ENCODE peak calls at places on chromosomes 12 and 14, in five cellular contexts. S, O, U, W and J are unnamed samples.
A peak's percentile ranks its signal among the peaks of the same experiment; 100 is the strongest.

GRCh38 chr12:24444634-24445033 is 495.2 kb upstream of the SOX5 start:
- DNase-seq in W (no peak), U (no peak), S (no peak), O (no peak), J (no peak)

GRCh38 chr12:104686196-104686595 is 229.4 kb downstream of the CHST11 start:
- DNase-seq in W (no peak), O (peak; percentile 68), U (no peak), S (no peak), J (no peak)

GRCh38 chr14:50060871-50061663 is 55.3 kb downstream of the VCPKMT start:
- DNase-seq in S (peak; percentile 76), W (no peak), U (peak; percentile 50), O (peak; percentile 94), J (no peak)

GRCh38 chr12:52634266-52635056 is 16.1 kb upstream of the KRT73 start:
- DNase-seq in W (no peak), S (peak; percentile 24), U (peak; percentile 89), O (no peak), J (no peak)

GRCh38 chr12:6620137-6620884 is 13.1 kb upstream of the CHD4 start:
- DNase-seq in U (peak; percentile 71), O (peak; percentile 82), W (peak; percentile 92), S (peak; percentile 98), J (no peak)

GRCh38 chr12:47767197-47767724 is 5.8 kb upstream of the SLC48A1 start:
- DNase-seq in S (peak; percentile 94), U (no peak), W (peak; percentile 48), O (peak; percentile 58), J (peak; percentile 81)

GRCh38 chr12:107429006-107429698 is 256.4 kb upstream of the PWP1 start:
- DNase-seq in U (no peak), O (no peak), S (peak; percentile 63), W (no peak), J (peak; percentile 92)

GRCh38 chr14:70655110-70655826 is 13.6 kb downstream of the TTC9 start:
- DNase-seq in S (peak; percentile 68), W (no peak), O (no peak), U (no peak), J (peak; percentile 60)

GRCh38 chr14:57464013-57464730 is 29.5 kb downstream of the CCDC198 start:
- DNase-seq in O (no peak), U (no peak), W (no peak), S (no peak), J (no peak)

GRCh38 chr12:115132145-115132544 is 448.2 kb upstream of the TBX3 start:
- DNase-seq in S (no peak), O (peak; percentile 62), U (no peak), W (no peak), J (no peak)

GRCh38 chr12:120264086-120264485 is 1.4 kb downstream of the PXN start:
- DNase-seq in S (no peak), O (peak; percentile 58), U (peak; percentile 34), W (no peak), J (no peak)

GRCh38 chr14:101843665-101844064 is 82.2 kb downstream of the PPP2R5C start:
- DNase-seq in U (no peak), W (no peak), O (no peak), S (no peak), J (no peak)

GRCh38 chr14:92924247-92924646 is 1.3 kb downstream of the CHGA start:
- DNase-seq in U (peak; percentile 51), W (no peak), O (no peak), S (no peak), J (no peak)

GRCh38 chr12:6613776-6614512 is 6.8 kb upstream of the CHD4 start:
- DNase-seq in U (peak; percentile 96), S (peak; percentile 99), W (peak; percentile 96), O (peak; percentile 97), J (peak; percentile 90)

GRCh38 chr12:108335349-108336119 is 3.6 kb downstream of the CMKLR1 start:
- DNase-seq in S (no peak), W (no peak), O (no peak), U (no peak), J (no peak)

GRCh38 chr12:89064780-89065179 is 287.5 kb downstream of the DUSP6 start:
- DNase-seq in W (no peak), O (peak; percentile 93), U (no peak), S (no peak), J (no peak)

GRCh38 chr12:108634225-108634795 is 616 bp upstream of the SELPLG start:
- DNase-seq in W (no peak), S (peak; percentile 70), O (no peak), U (no peak), J (no peak)

GRCh38 chr12:83827193-83827592 is 1085.4 kb downstream of the SLC6A15 start:
- DNase-seq in S (no peak), W (no peak), O (no peak), U (no peak), J (no peak)

GRCh38 chr12:578743-579449 is 84.3 kb downstream of the NINJ2 start:
- DNase-seq in S (peak; percentile 63), W (no peak), U (no peak), O (no peak), J (no peak)

GRCh38 chr14:100093322-100093721 is 28.1 kb downstream of the EVL start:
- DNase-seq in W (no peak), S (no peak), O (no peak), U (no peak), J (peak; percentile 55)

GRCh38 chr14:96748371-96748770 is 48.8 kb upstream of the VRK1 start:
- DNase-seq in S (no peak), O (no peak), U (peak; percentile 24), W (no peak), J (peak; percentile 58)

GRCh38 chr14:61615743-61616523 is 79.4 kb upstream of the HIF1A start:
- DNase-seq in S (no peak), W (no peak), O (no peak), U (no peak), J (no peak)

GRCh38 chr14:92789457-92790089 is 4.5 kb upstream of the GOLGA5 start:
- DNase-seq in S (no peak), U (no peak), W (no peak), O (peak; percentile 39), J (no peak)

GRCh38 chr12:65948320-65949008 is 124.2 kb downstream of the HMGA2 start:
- DNase-seq in O (peak; percentile 95), S (no peak), W (peak; percentile 33), U (peak; percentile 66), J (no peak)

GRCh38 chr14:75784314-75784686 is 123.3 kb downstream of the TTLL5 start:
- DNase-seq in U (no peak), W (no peak), O (no peak), S (no peak), J (no peak)

GRCh38 chr14:96156804-96157760 is 47.6 kb upstream of the BDKRB2 start:
- DNase-seq in O (no peak), W (no peak), S (peak; percentile 19), U (no peak), J (peak; percentile 34)

GRCh38 chr14:100531591-100532121 is 55.6 kb downstream of the BEGAIN start:
- DNase-seq in W (no peak), O (no peak), S (no peak), U (no peak), J (no peak)

GRCh38 chr12:41073633-41074576 is 114.2 kb upstream of the PDZRN4 start:
- DNase-seq in S (no peak), O (no peak), U (no peak), W (no peak), J (no peak)

GRCh38 chr14:50560929-50561280 is 960 bp downstream of the ATL1 start:
- DNase-seq in O (peak; percentile 89), U (peak; percentile 77), W (peak; percentile 79), S (peak; percentile 65), J (peak; percentile 21)

GRCh38 chr12:64752833-64753238 is 6.4 kb downstream of the GNS start:
- DNase-seq in O (no peak), U (no peak), W (no peak), S (no peak), J (peak; percentile 71)

GRCh38 chr12:106902053-106902452 is 53.7 kb upstream of the TMEM263 start:
- DNase-seq in S (peak; percentile 39), W (no peak), O (no peak), U (no peak), J (no peak)

GRCh38 chr12:58528266-58528665 is 392.0 kb downstream of the LRIG3 start:
- DNase-seq in W (no peak), O (no peak), S (no peak), U (no peak), J (no peak)

GRCh38 chr14:103127356-103127755 is 4.1 kb downstream of the TNFAIP2 start:
- DNase-seq in U (no peak), S (no peak), O (no peak), W (no peak), J (no peak)

GRCh38 chr14:103129301-103130016 is 6.2 kb downstream of the TNFAIP2 start:
- DNase-seq in W (no peak), O (no peak), S (no peak), U (no peak), J (no peak)

GRCh38 chr14:103128631-103129300 is 5.5 kb downstream of the TNFAIP2 start:
- DNase-seq in S (no peak), U (no peak), W (no peak), O (no peak), J (no peak)

GRCh38 chr14:103126873-103127304 is 3.6 kb downstream of the TNFAIP2 start:
- DNase-seq in U (no peak), S (peak; percentile 92), W (peak; percentile 95), O (peak; percentile 46), J (peak; percentile 79)

GRCh38 chr14:103127861-103128598 is 4.8 kb downstream of the TNFAIP2 start:
- DNase-seq in S (no peak), W (no peak), O (no peak), U (no peak), J (no peak)
- H3K4me1 ChIP-seq in S (no peaks in the 10 kb centered on the region), W (peaks cover 6% of the 10 kb centered on the region), O (no peaks in the 10 kb centered on the region), U (peaks cover 41% of the 10 kb centered on the region), J (no peaks in the 10 kb centered on the region)

GRCh38 chr14:55117816-55118441 is 11.1 kb upstream of the LGALS3 start:
- DNase-seq in W (no peak), S (no peak), U (no peak), O (peak; percentile 36), J (no peak)
- H3K4me1 ChIP-seq in W (peaks cover 19% of the 10 kb centered on the region), S (peaks cover 21% of the 10 kb centered on the region), U (peaks cover 66% of the 10 kb centered on the region), O (peaks cover 12% of the 10 kb centered on the region), J (peaks cover 13% of the 10 kb centered on the region)

GRCh38 chr12:111410229-111411186 is 4.8 kb downstream of the SH2B3 start:
- DNase-seq in O (peak; percentile 79), S (peak; percentile 76), U (no peak), W (peak; percentile 35), J (no peak)
- H3K4me1 ChIP-seq in O (peaks cover 65% of the 10 kb centered on the region), S (peaks cover 31% of the 10 kb centered on the region), U (peaks cover 50% of the 10 kb centered on the region), W (peaks cover 33% of the 10 kb centered on the region), J (peaks cover 12% of the 10 kb centered on the region)

DNA sequence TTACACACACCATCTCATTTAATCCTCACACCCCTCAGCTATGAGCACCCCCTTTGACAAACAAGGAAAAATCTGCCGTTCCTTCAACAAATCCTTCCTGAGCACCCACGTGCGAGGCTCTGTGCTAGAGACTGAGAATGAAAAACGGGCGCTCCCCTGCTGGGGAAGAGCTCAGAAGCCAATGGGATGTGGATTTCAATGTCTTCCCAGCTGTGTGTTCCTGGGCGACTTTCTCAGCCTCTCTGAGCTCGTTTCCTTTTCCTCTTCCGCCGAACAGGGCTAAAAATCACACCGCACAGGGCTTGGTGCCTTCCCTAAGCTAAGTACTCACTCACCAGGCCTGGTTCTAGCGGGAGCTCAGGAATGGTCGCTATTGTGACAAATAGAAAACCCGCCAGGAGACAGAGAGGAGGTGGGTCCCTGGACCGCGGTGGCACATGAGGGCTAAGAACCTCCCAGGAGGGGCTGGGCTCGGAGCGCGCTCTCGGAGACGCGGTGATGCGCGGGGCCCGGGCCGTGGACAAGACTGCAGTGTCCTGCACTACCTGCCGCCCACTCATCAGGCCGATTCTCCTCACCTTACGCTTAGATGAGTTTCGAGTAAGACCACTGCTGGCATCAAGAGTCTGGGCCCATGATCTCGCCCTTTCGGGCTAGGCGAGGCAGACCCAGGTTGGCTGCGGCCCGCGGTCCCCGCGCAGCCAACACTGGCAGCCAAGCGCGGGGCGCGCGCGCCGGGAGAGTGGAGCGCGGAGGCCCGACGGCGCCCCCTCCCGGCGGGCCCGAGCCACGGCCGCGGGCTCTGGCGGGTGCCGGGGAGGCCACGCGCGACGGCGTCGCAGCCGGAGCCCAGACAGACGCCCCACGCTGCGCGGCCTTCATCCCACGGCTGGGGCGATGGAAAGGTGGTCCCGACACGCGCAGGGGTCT is 17.0 kb downstream of the ZDHHC22 start:
- DNase-seq in U (peak; percentile 74), O (peak; percentile 71), W (peak; percentile 82), S (peak; percentile 81), J (peak; percentile 61)
- H3K4me1 ChIP-seq in U (peaks cover 25% of the 10 kb centered on the region), O (no peaks in the 10 kb centered on the region), W (peaks cover 14% of the 10 kb centered on the region), S (peaks cover 8% of the 10 kb centered on the region), J (peaks cover 11% of the 10 kb centered on the region)